ENCODE peak calls at places on chromosomes 12 and 14, in nine cellular contexts. One of them, this sample, is unnamed.

GRCh38 chr12:108609535-108610335 is 11.9 kb upstream of the TMEM119 start:
- DNase-seq in omental fat pad: no peak
- DNase-seq in AG10803: peak
- DNase-seq in K562: no peak
- DNase-seq in pancreas: no peak
- DNase-seq in AG09309: peak
- DNase-seq in cardiac muscle cell: peak
- DNase-seq in WTC11: no peak
- DNase-seq in lung: peak
- DNase-seq in this sample: no peak

GRCh38 chr14:36293824-36294223 is 26.6 kb downstream of the MBIP start:
- DNase-seq in omental fat pad: no peak
- DNase-seq in AG10803: peak
- DNase-seq in K562: no peak
- DNase-seq in pancreas: no peak
- DNase-seq in AG09309: peak
- DNase-seq in cardiac muscle cell: peak
- DNase-seq in WTC11: no peak
- DNase-seq in lung: no peak
- DNase-seq in this sample: no peak

GRCh38 chr12:119715268-119715620 is 47.3 kb downstream of the PRKAB1 start:
- DNase-seq in omental fat pad: no peak
- DNase-seq in AG10803: no peak
- DNase-seq in K562: no peak
- DNase-seq in pancreas: no peak
- DNase-seq in AG09309: no peak
- DNase-seq in cardiac muscle cell: peak
- DNase-seq in WTC11: no peak
- DNase-seq in lung: no peak
- DNase-seq in this sample: no peak

GRCh38 chr12:87344699-87345098 is 684.5 kb downstream of the C12orf50 start:
- DNase-seq in omental fat pad: no peak
- DNase-seq in AG10803: no peak
- DNase-seq in K562: no peak
- DNase-seq in pancreas: no peak
- DNase-seq in AG09309: no peak
- DNase-seq in cardiac muscle cell: no peak
- DNase-seq in WTC11: no peak
- DNase-seq in lung: no peak
- DNase-seq in this sample: no peak

GRCh38 chr12:11794751-11795150 is 145.3 kb downstream of the ETV6 start:
- DNase-seq in omental fat pad: no peak
- DNase-seq in AG10803: no peak
- DNase-seq in K562: no peak
- DNase-seq in pancreas: no peak
- DNase-seq in AG09309: no peak
- DNase-seq in cardiac muscle cell: no peak
- DNase-seq in WTC11: no peak
- DNase-seq in lung: no peak
- DNase-seq in this sample: no peak

GRCh38 chr12:12877789-12878455 is 13.4 kb upstream of the GPRC5A start:
- DNase-seq in omental fat pad: no peak
- DNase-seq in AG10803: no peak
- DNase-seq in K562: no peak
- DNase-seq in pancreas: no peak
- DNase-seq in AG09309: no peak
- DNase-seq in cardiac muscle cell: no peak
- DNase-seq in WTC11: no peak
- DNase-seq in lung: no peak
- DNase-seq in this sample: no peak

GRCh38 chr14:77965919-77966435 is 166.1 kb downstream of the ADCK1 start:
- DNase-seq in omental fat pad: no peak
- DNase-seq in AG10803: peak
- DNase-seq in K562: peak
- DNase-seq in pancreas: peak
- DNase-seq in AG09309: no peak
- DNase-seq in cardiac muscle cell: peak
- DNase-seq in WTC11: peak
- DNase-seq in lung: no peak
- DNase-seq in this sample: peak

GRCh38 chr14:52298795-52299194 is 15.3 kb upstream of the PTGER2 start:
- DNase-seq in omental fat pad: no peak
- DNase-seq in AG10803: no peak
- DNase-seq in K562: no peak
- DNase-seq in pancreas: no peak
- DNase-seq in AG09309: no peak
- DNase-seq in cardiac muscle cell: no peak
- DNase-seq in WTC11: no peak
- DNase-seq in lung: no peak
- DNase-seq in this sample: no peak

GRCh38 chr14:69538766-69539165 is 35.9 kb downstream of the CCDC177 start:
- DNase-seq in omental fat pad: no peak
- DNase-seq in AG10803: no peak
- DNase-seq in K562: no peak
- DNase-seq in pancreas: no peak
- DNase-seq in AG09309: no peak
- DNase-seq in cardiac muscle cell: no peak
- DNase-seq in WTC11: no peak
- DNase-seq in lung: no peak
- DNase-seq in this sample: no peak

GRCh38 chr14:100067971-100068959 is 3.0 kb downstream of the EVL start:
- DNase-seq in omental fat pad: no peak
- DNase-seq in AG10803: no peak
- DNase-seq in K562: peak
- DNase-seq in pancreas: no peak
- DNase-seq in AG09309: no peak
- DNase-seq in cardiac muscle cell: peak
- DNase-seq in WTC11: no peak
- DNase-seq in lung: peak
- DNase-seq in this sample: no peak

GRCh38 chr14:89422181-89422951 is 5.3 kb upstream of the FOXN3 start:
- DNase-seq in omental fat pad: no peak
- DNase-seq in AG10803: no peak
- DNase-seq in K562: no peak
- DNase-seq in pancreas: no peak
- DNase-seq in AG09309: no peak
- DNase-seq in cardiac muscle cell: peak
- DNase-seq in WTC11: no peak
- DNase-seq in lung: no peak
- DNase-seq in this sample: no peak

GRCh38 chr12:105253882-105254513 is 18.0 kb upstream of the APPL2 start:
- DNase-seq in omental fat pad: no peak
- DNase-seq in AG10803: peak
- DNase-seq in K562: peak
- DNase-seq in pancreas: no peak
- DNase-seq in AG09309: no peak
- DNase-seq in cardiac muscle cell: peak
- DNase-seq in WTC11: no peak
- DNase-seq in lung: no peak
- DNase-seq in this sample: no peak

GRCh38 chr14:38045461-38045860 is 162.2 kb upstream of the SSTR1 start:
- DNase-seq in omental fat pad: no peak
- DNase-seq in AG10803: no peak
- DNase-seq in K562: no peak
- DNase-seq in pancreas: no peak
- DNase-seq in AG09309: no peak
- DNase-seq in cardiac muscle cell: no peak
- DNase-seq in WTC11: no peak
- DNase-seq in lung: no peak
- DNase-seq in this sample: no peak

DNA sequence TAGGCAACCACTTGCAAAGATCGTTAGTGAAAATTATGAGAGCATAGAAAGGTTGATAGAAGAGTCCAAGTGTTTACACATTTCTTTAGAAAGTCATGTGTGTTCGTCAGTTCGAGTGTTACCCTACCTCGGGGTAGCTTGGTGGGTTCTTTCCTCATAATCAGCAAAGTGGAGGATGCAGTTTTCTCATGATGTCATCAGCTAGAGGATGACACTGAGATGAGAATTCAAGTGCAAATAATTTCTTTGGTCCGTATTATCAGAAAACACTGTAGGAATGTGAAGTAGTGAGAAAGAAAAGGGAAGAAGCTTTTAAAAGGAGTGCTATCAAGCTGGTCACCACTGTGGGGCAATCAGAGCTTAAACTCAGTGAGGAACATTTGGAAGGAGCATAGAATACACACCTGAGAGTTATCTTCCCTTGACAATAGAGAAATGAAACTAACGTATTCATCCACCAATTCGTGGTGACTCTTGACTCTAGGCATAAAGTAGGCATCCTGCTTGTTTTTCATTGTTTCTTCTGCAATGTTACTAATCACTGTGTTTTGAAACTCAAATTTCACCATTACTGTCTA is 1340.9 kb upstream of the TMEM132C start:
- DNase-seq in omental fat pad: no peak
- DNase-seq in AG10803: no peak
- DNase-seq in K562: no peak
- DNase-seq in pancreas: no peak
- DNase-seq in AG09309: no peak
- DNase-seq in cardiac muscle cell: no peak
- DNase-seq in WTC11: no peak
- DNase-seq in lung: no peak
- DNase-seq in this sample: no peak
- TF ChIP-seq CTCF in omental fat pad: no peak
- TF ChIP-seq CTCF in AG10803: no peak
- TF ChIP-seq CTCF in K562: peak
- TF ChIP-seq CTCF in pancreas: no peak
- TF ChIP-seq CTCF in AG09309: no peak
- TF ChIP-seq CTCF in cardiac muscle cell: no peak
- TF ChIP-seq CTCF in WTC11: no peak
- TF ChIP-seq CTCF in lung: no peak
- TF ChIP-seq CTCF in this sample: no peak

GRCh38 chr14:103296987-103297386 is 37.0 kb upstream of the EIF5 start:
- DNase-seq in omental fat pad: no peak
- DNase-seq in AG10803: no peak
- DNase-seq in K562: peak
- DNase-seq in pancreas: no peak
- DNase-seq in AG09309: no peak
- DNase-seq in cardiac muscle cell: no peak
- DNase-seq in WTC11: no peak
- DNase-seq in lung: no peak
- DNase-seq in this sample: no peak
- TF ChIP-seq CTCF in omental fat pad: no peak
- TF ChIP-seq CTCF in AG10803: peak
- TF ChIP-seq CTCF in K562: peak
- TF ChIP-seq CTCF in pancreas: no peak
- TF ChIP-seq CTCF in AG09309: no peak
- TF ChIP-seq CTCF in cardiac muscle cell: no peak
- TF ChIP-seq CTCF in WTC11: no peak
- TF ChIP-seq CTCF in lung: no peak
- TF ChIP-seq CTCF in this sample: no peak

GRCh38 chr14:66610154-66610563 is 102.2 kb downstream of the GPHN start:
- DNase-seq in omental fat pad: no peak
- DNase-seq in AG10803: no peak
- DNase-seq in K562: peak
- DNase-seq in pancreas: no peak
- DNase-seq in AG09309: no peak
- DNase-seq in cardiac muscle cell: peak
- DNase-seq in WTC11: no peak
- DNase-seq in lung: no peak
- DNase-seq in this sample: no peak
- TF ChIP-seq CTCF in omental fat pad: no peak
- TF ChIP-seq CTCF in AG10803: peak
- TF ChIP-seq CTCF in K562: peak
- TF ChIP-seq CTCF in pancreas: no peak
- TF ChIP-seq CTCF in AG09309: peak
- TF ChIP-seq CTCF in cardiac muscle cell: peak
- TF ChIP-seq CTCF in WTC11: peak
- TF ChIP-seq CTCF in lung: no peak
- TF ChIP-seq CTCF in this sample: no peak

DNA sequence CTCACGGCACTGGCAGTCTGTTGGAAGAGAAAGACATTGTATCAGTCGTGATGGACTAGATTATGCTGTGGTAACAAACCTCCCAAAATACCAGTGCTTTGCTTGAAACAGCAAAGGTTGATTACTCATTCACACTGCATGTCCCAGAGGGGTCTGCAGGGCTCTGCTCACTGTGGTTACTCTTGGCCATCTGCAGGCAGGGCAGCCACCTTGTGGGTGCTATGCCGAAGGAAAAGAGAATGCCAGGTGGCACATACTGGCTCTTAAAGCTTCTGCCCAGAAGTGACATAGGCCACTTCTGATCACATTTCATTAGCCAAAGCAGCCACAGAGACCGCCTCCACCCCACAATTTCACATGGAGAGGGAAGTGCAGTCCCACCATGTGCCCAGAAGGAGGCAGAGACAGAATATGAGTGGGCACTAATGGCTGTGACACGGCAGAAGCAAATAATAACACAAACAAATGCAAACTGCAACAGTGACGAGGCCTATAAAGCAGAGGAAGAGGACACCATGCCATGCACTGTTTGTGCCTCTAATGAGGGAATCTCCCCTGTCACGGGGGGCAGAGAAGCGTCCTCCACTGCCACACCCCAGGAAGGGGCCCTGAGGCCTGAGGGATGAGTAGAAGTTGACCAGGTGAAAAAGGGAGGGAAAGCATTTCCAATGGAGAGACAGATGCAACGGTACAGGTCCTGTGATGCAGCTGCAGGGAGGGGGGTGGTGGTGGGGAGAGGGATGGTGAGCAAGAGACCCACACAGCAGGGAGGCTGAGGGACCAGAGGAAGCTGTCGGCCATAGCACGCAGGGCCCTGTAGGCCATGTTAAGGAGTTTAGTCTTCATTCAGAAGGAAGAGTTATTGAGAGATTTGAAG is 51.7 kb upstream of the KICS2 start:
- DNase-seq in omental fat pad: no peak
- DNase-seq in AG10803: no peak
- DNase-seq in K562: peak
- DNase-seq in pancreas: no peak
- DNase-seq in AG09309: no peak
- DNase-seq in cardiac muscle cell: peak
- DNase-seq in WTC11: peak
- DNase-seq in lung: no peak
- DNase-seq in this sample: peak
- TF ChIP-seq CTCF in omental fat pad: no peak
- TF ChIP-seq CTCF in AG10803: peak
- TF ChIP-seq CTCF in K562: peak
- TF ChIP-seq CTCF in pancreas: no peak
- TF ChIP-seq CTCF in AG09309: peak
- TF ChIP-seq CTCF in cardiac muscle cell: peak
- TF ChIP-seq CTCF in WTC11: no peak
- TF ChIP-seq CTCF in lung: no peak
- TF ChIP-seq CTCF in this sample: peak

This sample was measured in nephron progenitor cell.